ENCODE peak calls at places on chromosomes 2 and 18, in nine cellular contexts. F, I, C, W, B, H, G, U and A are unnamed samples.

GRCh38 chr2:127043367-127044164 is 63.4 kb downstream of the BIN1 start:
- DNase-seq in F (peak; percentile 24), I (no peak), C (no peak), W (peak; percentile 73), B (no peak), H (no peak), G (no peak), U (peak; percentile 1), A (peak; percentile 81)

GRCh38 chr18:8396244-8396643 is 213.0 kb upstream of the RAB12 start:
- DNase-seq in F (no peak), I (no peak), C (no peak), W (no peak), B (no peak), H (no peak), G (no peak), U (no peak), A (no peak)

GRCh38 chr2:25349397-25349796 is 7.7 kb upstream of the DNMT3A start:
- DNase-seq in F (no peak), I (no peak), C (no peak), W (no peak), B (no peak), H (peak; percentile 74), G (peak; percentile 16), U (no peak), A (no peak)

GRCh38 chr18:48829443-48830149 is 121.2 kb downstream of the SMAD7 start:
- DNase-seq in F (peak; percentile 25), I (no peak), C (peak; percentile 68), W (peak; percentile 78), B (peak; percentile 23), H (no peak), G (no peak), U (no peak), A (peak; percentile 75)

GRCh38 chr18:37419272-37419671 is 146.3 kb downstream of the CELF4 start:
- DNase-seq in F (no peak), I (no peak), C (no peak), W (no peak), B (no peak), H (peak; percentile 27), G (peak; percentile 76), U (no peak), A (no peak)

GRCh38 chr2:166031054-166031453 is 77.5 kb upstream of the TTC21B start:
- DNase-seq in F (no peak), I (no peak), C (peak; percentile 4), W (no peak), B (no peak), H (peak; percentile 3), G (no peak), U (no peak), A (no peak)

GRCh38 chr2:633371-633770 is 43.8 kb downstream of the TMEM18 start:
- DNase-seq in F (no peak), I (no peak), C (no peak), W (no peak), B (no peak), H (no peak), G (no peak), U (no peak), A (no peak)

GRCh38 chr18:59706499-59706898 is 9.3 kb upstream of the CCBE1 start:
- DNase-seq in F (no peak), I (no peak), C (no peak), W (no peak), B (no peak), H (no peak), G (no peak), U (no peak), A (no peak)

GRCh38 chr18:41871229-41872000 is 83.6 kb upstream of the PIK3C3 start:
- DNase-seq in F (no peak), I (no peak), C (no peak), W (no peak), B (no peak), H (no peak), G (no peak), U (no peak), A (no peak)

GRCh38 chr18:6781846-6782245 is 52.3 kb downstream of the ARHGAP28 start:
- DNase-seq in F (no peak), I (no peak), C (no peak), W (no peak), B (no peak), H (peak; percentile 40), G (no peak), U (no peak), A (no peak)

GRCh38 chr2:95062247-95062646 is 36.7 kb downstream of the MAL start:
- DNase-seq in F (no peak), I (no peak), C (no peak), W (no peak), B (no peak), H (no peak), G (no peak), U (no peak), A (peak; percentile 59)

GRCh38 chr2:149908731-149909690 is 321.4 kb upstream of the MMADHC start:
- DNase-seq in F (no peak), I (no peak), C (no peak), W (no peak), B (no peak), H (peak; percentile 68), G (peak; percentile 9), U (no peak), A (no peak)

GRCh38 chr18:9366126-9366714 is 31.6 kb downstream of the TWSG1 start:
- DNase-seq in F (peak; percentile 55), I (no peak), C (peak; percentile 5), W (no peak), B (peak; percentile 26), H (peak; percentile 62), G (peak; percentile 45), U (peak; percentile 48), A (no peak)

GRCh38 chr2:90069290-90069894 is 1377.9 kb downstream of the RPIA start:
- DNase-seq in F (peak; percentile 33), I (peak; percentile 31), C (peak; percentile 57), W (peak; percentile 55), B (no peak), H (no peak), G (peak; percentile 3), U (peak; percentile 21), A (no peak)

GRCh38 chr2:239167766-239168444 is 232.9 kb downstream of the HDAC4 start:
- DNase-seq in F (no peak), I (no peak), C (no peak), W (peak; percentile 46), B (no peak), H (no peak), G (no peak), U (no peak), A (peak; percentile 60)

GRCh38 chr2:60553496-60553991 is at the start of gene BCL11A:
- DNase-seq in F (peak; percentile 54), I (peak; percentile 88), C (peak; percentile 71), W (peak; percentile 79), B (peak; percentile 71), H (peak; percentile 91), G (peak; percentile 52), U (peak; percentile 88), A (no peak)

GRCh38 chr2:20617081-20617575 is 33.8 kb downstream of the HS1BP3 start:
- DNase-seq in F (peak; percentile 67), I (no peak), C (peak; percentile 44), W (peak; percentile 94), B (peak; percentile 93), H (peak; percentile 69), G (no peak), U (peak; percentile 47), A (no peak)

GRCh38 chr2:143734507-143734906 is 605.3 kb downstream of the ARHGAP15 start:
- DNase-seq in F (no peak), I (no peak), C (no peak), W (no peak), B (no peak), H (no peak), G (no peak), U (no peak), A (no peak)

DNA sequence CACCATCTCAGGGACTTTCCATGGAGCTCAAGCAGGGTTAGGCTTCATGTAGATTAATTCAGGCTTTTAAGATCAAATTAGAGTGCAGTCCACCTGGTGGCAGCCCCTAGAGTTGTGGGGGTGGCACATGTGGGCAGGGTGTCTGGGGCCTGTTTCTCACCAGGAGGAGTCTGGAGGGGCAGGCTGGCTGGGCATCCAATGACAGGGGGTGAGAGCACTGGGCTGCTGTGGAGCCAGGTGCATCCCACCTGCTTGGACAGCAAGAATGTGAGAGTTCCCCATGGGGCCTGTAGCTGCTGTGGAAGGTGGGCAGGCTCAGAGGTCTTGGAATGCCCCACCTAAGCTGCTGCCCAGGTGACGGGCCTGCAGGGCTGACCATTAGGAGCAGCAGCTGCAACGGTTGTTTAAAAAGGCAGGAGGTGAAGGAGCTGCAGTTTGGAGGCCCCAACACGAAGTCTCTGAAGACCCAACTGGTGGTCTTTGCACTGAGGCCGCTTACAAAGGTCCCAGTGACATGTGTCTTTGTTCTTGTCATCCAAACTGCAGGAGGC is 686.3 kb upstream of the HS6ST1 start:
- DNase-seq in F (no peak), I (no peak), C (no peak), W (no peak), B (no peak), H (no peak), G (no peak), U (no peak), A (no peak)
- TF ChIP-seq CTCF in F (no peak), I (no peak), C (no peak), W (no peak), B (no peak), H (no peak), G (no peak), U (no peak), A (no peak)

DNA sequence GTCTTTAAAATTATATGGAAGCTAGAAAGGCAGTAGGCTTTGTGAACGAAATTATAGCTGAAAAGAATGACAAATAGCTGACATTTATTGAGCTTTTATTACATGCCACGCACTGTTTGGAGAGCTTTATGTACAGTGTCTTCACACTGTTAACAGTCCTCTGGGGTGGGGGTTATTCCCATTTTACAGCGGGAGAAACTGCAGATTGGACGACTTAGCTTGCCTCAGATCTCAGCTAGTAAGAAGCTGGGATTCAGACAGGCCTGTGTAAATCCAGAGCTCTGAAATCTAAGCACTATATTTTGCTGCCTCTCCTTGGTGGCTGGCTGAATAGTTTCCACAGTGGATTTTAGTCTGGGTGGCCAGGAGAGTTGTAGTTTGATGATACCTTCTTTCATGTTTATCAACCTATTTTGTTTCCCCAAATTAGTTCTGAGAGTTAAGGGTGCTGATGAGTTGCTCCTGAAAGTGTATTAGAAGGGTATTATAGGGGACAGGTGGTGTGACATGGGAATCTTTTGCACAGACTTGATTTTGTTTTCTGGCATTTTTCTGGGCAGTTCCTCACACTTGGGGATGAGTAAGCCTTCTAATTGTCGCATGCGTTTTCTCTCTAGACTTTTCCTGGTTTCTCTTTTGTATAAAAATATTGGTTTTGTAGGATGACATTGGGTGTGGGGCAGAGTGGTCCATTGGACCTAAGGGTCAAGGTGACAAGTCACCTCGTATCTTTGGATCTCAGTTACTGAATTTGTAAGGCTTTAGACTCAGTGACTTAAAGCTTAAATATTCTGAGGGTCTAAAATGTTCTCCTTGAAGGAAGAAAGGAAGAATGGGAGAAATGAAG is 1.5 kb downstream of the ACSL3 start:
- DNase-seq in F (no peak), I (no peak), C (no peak), W (no peak), B (peak; percentile 19), H (peak; percentile 61), G (peak; percentile 61), U (peak; percentile 28), A (no peak)
- TF ChIP-seq CTCF in F (no peak), I (no peak), C (no peak), W (peak; percentile 32), B (no peak), H (peak; percentile 36), G (peak; percentile 7), U (peak; percentile 27), A (peak; percentile 60)

GRCh38 chr18:5546660-5547059 is 2.9 kb upstream of the EPB41L3 start:
- DNase-seq in F (no peak), I (peak; percentile 79), C (peak; percentile 31), W (no peak), B (no peak), H (peak; percentile 76), G (peak; percentile 15), U (peak; percentile 36), A (no peak)
- TF ChIP-seq CTCF in F (no peak), I (peak; percentile 87), C (peak; percentile 45), W (peak; percentile 50), B (peak; percentile 13), H (peak; percentile 81), G (peak; percentile 22), U (peak; percentile 15), A (peak; percentile 76)

GRCh38 chr2:240640939-240641338 is 15.7 kb downstream of the GPR35 start:
- DNase-seq in F (peak; percentile 50), I (no peak), C (peak; percentile 74), W (peak; percentile 65), B (no peak), H (peak; percentile 21), G (no peak), U (peak; percentile 56), A (peak; percentile 83)
- TF ChIP-seq CTCF in F (no peak), I (no peak), C (peak; percentile 44), W (no peak), B (no peak), H (peak; percentile 30), G (peak; percentile 39), U (peak; percentile 78), A (peak; percentile 44)